ENCODE peak calls at places on chromosomes 13 and 19, in five cellular contexts. R, N, S, F and U are unnamed samples.

GRCh38 chr13:51282322-51282721 is 57.2 kb upstream of the SERPINE3 start:
- DNase-seq in R (no peak), N (no peak), S (no peak), F (no peak), U (no peak)

GRCh38 chr13:109274188-109274821 is 512.1 kb downstream of the IRS2 start:
- DNase-seq in R (peak; percentile 69), N (no peak), S (no peak), F (no peak), U (peak; percentile 94)

GRCh38 chr13:28495586-28496564 is 947 bp upstream of the FLT1 start:
- DNase-seq in R (no peak), N (no peak), S (no peak), F (no peak), U (peak; percentile 62)

GRCh38 chr13:86601351-86601750 is 802.1 kb upstream of the SLITRK6 start:
- DNase-seq in R (no peak), N (no peak), S (no peak), F (no peak), U (no peak)

GRCh38 chr19:55586976-55587668 is 6.5 kb upstream of the ZNF579 start:
- DNase-seq in R (peak; percentile 96), N (peak; percentile 82), S (peak; percentile 87), F (peak; percentile 92), U (peak; percentile 99)

GRCh38 chr13:23630349-23631093 is 60.3 kb downstream of the TNFRSF19 start:
- DNase-seq in R (no peak), N (no peak), S (no peak), F (no peak), U (no peak)

GRCh38 chr13:76980075-76980718 is 11.7 kb upstream of the CLN5 start:
- DNase-seq in R (peak; percentile 94), N (peak; percentile 78), S (peak; percentile 79), F (peak; percentile 90), U (peak; percentile 92)

GRCh38 chr13:97339019-97339988 is 94.7 kb upstream of the RAP2A start:
- DNase-seq in R (peak; percentile 88), N (no peak), S (no peak), F (no peak), U (no peak)

GRCh38 chr19:46610413-46610775 is 9.3 kb downstream of the CALM3 start:
- DNase-seq in R (peak; percentile 3), N (no peak), S (no peak), F (no peak), U (no peak)

GRCh38 chr19:24101459-24102122 is 14.6 kb downstream of the ZNF254 start:
- DNase-seq in R (no peak), N (no peak), S (no peak), F (no peak), U (peak; percentile 56)

GRCh38 chr19:58555920-58556632 is 1.2 kb upstream of the CHMP2A start:
- DNase-seq in R (no peak), N (no peak), S (no peak), F (no peak), U (no peak)

GRCh38 chr19:4014541-4015491 is 7.3 kb downstream of the PIAS4 start:
- DNase-seq in R (peak; percentile 15), N (no peak), S (peak; percentile 29), F (peak; percentile 20), U (peak; percentile 69)

GRCh38 chr13:113643593-113643992 is 14.4 kb downstream of the ATP4B start:
- DNase-seq in R (no peak), N (no peak), S (no peak), F (no peak), U (no peak)

GRCh38 chr13:21673592-21674270 is 2.9 kb downstream of the FGF9 start:
- DNase-seq in R (peak; percentile 79), N (no peak), S (peak; percentile 18), F (peak; percentile 33), U (peak; percentile 65)

GRCh38 chr13:111437417-111437816 is 117.0 kb downstream of the TEX29 start:
- DNase-seq in R (no peak), N (no peak), S (no peak), F (no peak), U (no peak)

GRCh38 chr13:44801990-44802389 is 187.3 kb downstream of the NUFIP1 start:
- DNase-seq in R (peak; percentile 73), N (no peak), S (no peak), F (no peak), U (no peak)

GRCh38 chr13:44844786-44845185 is 144.5 kb downstream of the NUFIP1 start:
- DNase-seq in R (no peak), N (no peak), S (no peak), F (no peak), U (no peak)

GRCh38 chr13:98443329-98443728 is 133.6 kb downstream of the STK24 start:
- DNase-seq in R (peak; percentile 94), N (no peak), S (no peak), F (no peak), U (peak; percentile 95)

GRCh38 chr13:106416645-106417044 is 118.8 kb downstream of the EFNB2 start:
- DNase-seq in R (no peak), N (no peak), S (no peak), F (no peak), U (no peak)

GRCh38 chr19:6233051-6233826 is 46.5 kb downstream of the MLLT1 start:
- DNase-seq in R (peak; percentile 34), N (no peak), S (no peak), F (no peak), U (no peak)

GRCh38 chr13:98890186-98890585 is 87.7 kb downstream of the DOCK9 start:
- DNase-seq in R (peak; percentile 90), N (no peak), S (no peak), F (no peak), U (peak; percentile 83)

GRCh38 chr13:33219926-33220325 is 65.6 kb downstream of the STARD13 start:
- DNase-seq in R (no peak), N (no peak), S (no peak), F (no peak), U (no peak)

GRCh38 chr13:98187155-98187726 is 10.2 kb upstream of the RNF113B start:
- DNase-seq in R (no peak), N (no peak), S (no peak), F (no peak), U (no peak)

GRCh38 chr13:29858231-29858630 is 7.8 kb upstream of the UBL3 start:
- DNase-seq in R (no peak), N (no peak), S (no peak), F (no peak), U (no peak)

GRCh38 chr19:19627716-19628498 is at the start of gene LPAR2:
- DNase-seq in R (peak; percentile 53), N (peak; percentile 81), S (peak; percentile 84), F (peak; percentile 80), U (peak; percentile 89)

GRCh38 chr19:9128171-9128570 is 1.4 kb upstream of the OR7G3 start:
- DNase-seq in R (no peak), N (no peak), S (no peak), F (no peak), U (no peak)